ENCODE peak calls at places on chromosomes 4 and X, in nine cellular contexts. V is fibroblast of mammary gland; G is brain microvascular endothelial cell; K is neural progenitor cell; D is Peyer's patch; S is heart left ventricle; W is fibroblast of pulmonary artery; J is Jurkat, Clone E6-1; N is dorsolateral prefrontal cortex. B is an unnamed sample.

GRCh38 chr4:139581096-139581495 is 25.1 kb upstream of the SETD7 start:
- DNase-seq in V (no peak), G (no peak), K (no peak), D (peak), S (no peak), W (no peak), J (no peak), N (no peak), B (no peak)

GRCh38 chr4:140095694-140096482 is 58.1 kb downstream of the MAML3 start:
- DNase-seq in V (peak), G (peak), K (no peak), D (peak), S (no peak), W (peak), J (peak), N (no peak), B (peak)

GRCh38 chr4:23382880-23383279 is 507.0 kb downstream of the PPARGC1A start:
- DNase-seq in V (no peak), G (no peak), K (no peak), D (no peak), S (no peak), W (peak), J (no peak), N (no peak), B (no peak)

GRCh38 chr4:2516635-2517034 is 19.8 kb upstream of the FAM193A start:
- DNase-seq in V (no peak), G (no peak), K (no peak), D (no peak), S (no peak), W (no peak), J (no peak), N (no peak), B (no peak)

GRCh38 chr4:147735413-147736301 is 3.8 kb downstream of the ARHGAP10 start:
- DNase-seq in V (no peak), G (no peak), K (no peak), D (no peak), S (no peak), W (no peak), J (no peak), N (no peak), B (no peak)

GRCh38 chr4:118175506-118175905 is 141.2 kb downstream of the NDST3 start:
- DNase-seq in V (no peak), G (no peak), K (no peak), D (no peak), S (no peak), W (no peak), J (peak), N (no peak), B (no peak)

GRCh38 chr4:70969076-70969475 is 24.4 kb upstream of the DCK start:
- DNase-seq in V (no peak), G (no peak), K (no peak), D (no peak), S (no peak), W (no peak), J (no peak), N (no peak), B (no peak)

GRCh38 chr4:141711211-141711610 is 74.8 kb downstream of the IL15 start:
- DNase-seq in V (peak), G (peak), K (peak), D (no peak), S (no peak), W (peak), J (peak), N (no peak), B (peak)

GRCh38 chr4:155705664-155706063 is 39.0 kb downstream of the GUCY1A1 start:
- DNase-seq in V (peak), G (peak), K (peak), D (no peak), S (no peak), W (peak), J (no peak), N (no peak), B (peak)

GRCh38 chr4:8571702-8572685 is 8.2 kb upstream of the GPR78 start:
- DNase-seq in V (peak), G (no peak), K (no peak), D (no peak), S (peak), W (no peak), J (no peak), N (no peak), B (no peak)

GRCh38 chr4:74228691-74229640 is 71.0 kb downstream of the MTHFD2L start:
- DNase-seq in V (peak), G (peak), K (peak), D (peak), S (peak), W (peak), J (peak), N (peak), B (peak)

GRCh38 chr4:10321931-10322330 is 135.3 kb downstream of the ZNF518B start:
- DNase-seq in V (no peak), G (no peak), K (no peak), D (no peak), S (no peak), W (no peak), J (no peak), N (no peak), B (no peak)

GRCh38 chr4:165537028-165537648 is 158.3 kb downstream of the CPE start:
- DNase-seq in V (peak), G (peak), K (peak), D (no peak), S (no peak), W (peak), J (peak), N (no peak), B (peak)

GRCh38 chrX:122475306-122475705 is 708.8 kb upstream of the GRIA3 start:
- DNase-seq in V (no peak), G (no peak), K (no peak), D (no peak), S (no peak), W (no peak), J (no peak), N (no peak), B (no peak)

GRCh38 chr4:165563851-165564250 is 185.0 kb downstream of the CPE start:
- DNase-seq in V (peak), G (no peak), K (no peak), D (no peak), S (no peak), W (no peak), J (no peak), N (no peak), B (no peak)

GRCh38 chr4:78524009-78524408 is 27.6 kb upstream of the ANXA3 start:
- DNase-seq in V (no peak), G (no peak), K (no peak), D (no peak), S (no peak), W (no peak), J (no peak), N (no peak), B (no peak)

GRCh38 chrX:9494806-9495205 is 29.9 kb downstream of the TBL1X start:
- DNase-seq in V (peak), G (no peak), K (no peak), D (no peak), S (no peak), W (peak), J (no peak), N (no peak), B (no peak)

GRCh38 chrX:137743414-137743813 is 177.5 kb downstream of the ZIC3 start:
- DNase-seq in V (no peak), G (no peak), K (no peak), D (no peak), S (no peak), W (no peak), J (no peak), N (no peak), B (no peak)

GRCh38 chr4:88600129-88600849 is 8.0 kb downstream of the HERC3 start:
- DNase-seq in V (peak), G (peak), K (no peak), D (no peak), S (no peak), W (peak), J (no peak), N (no peak), B (no peak)
- H3K4me3 ChIP-seq in V (no peak), G (no peak), K (no peak), D (no peak), S (no peak), W (no peak), J (no peak), N (peak), B (no peak)

GRCh38 chrX:100643943-100644587 is at the start of gene SRPX2:
- DNase-seq in V (peak), G (peak), K (no peak), D (peak), S (no peak), W (peak), J (no peak), N (no peak), B (no peak)
- H3K4me3 ChIP-seq in V (peak), G (peak), K (no peak), D (peak), S (no peak), W (peak), J (no peak), N (peak), B (no peak)

DNA sequence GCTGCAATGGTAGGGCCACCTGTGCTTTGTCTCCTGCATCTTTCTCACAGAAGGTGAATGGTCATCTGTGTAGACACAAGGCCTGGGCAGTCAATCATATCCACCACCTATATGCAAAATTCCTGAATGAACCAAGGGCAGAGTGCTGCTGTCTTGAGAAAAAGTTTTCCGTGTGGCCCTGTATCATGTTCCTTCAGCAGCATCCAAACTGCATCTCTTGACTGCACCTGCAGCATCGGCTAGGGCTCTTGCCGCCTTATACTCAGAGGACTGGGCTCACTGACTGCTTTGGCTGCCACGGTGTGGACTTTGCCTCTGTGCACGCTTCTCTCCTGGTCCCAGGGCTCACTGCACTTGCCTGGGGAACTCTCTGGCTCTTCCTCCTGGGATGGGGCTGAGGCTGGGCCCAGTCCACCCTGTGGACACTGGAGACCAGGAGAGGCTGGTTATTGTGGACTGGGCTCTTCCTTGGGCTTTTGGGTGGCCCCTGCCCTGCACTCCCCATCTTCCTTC is 39.5 kb upstream of the STS start:
- DNase-seq in V (no peak), G (no peak), K (no peak), D (peak), S (no peak), W (no peak), J (no peak), N (no peak), B (peak)
- H3K4me3 ChIP-seq in V (no peak), G (no peak), K (no peak), D (no peak), S (no peak), W (no peak), J (no peak), N (no peak), B (peak)

GRCh38 chr4:105969575-105969974 is 74.3 kb downstream of the NPNT start:
- DNase-seq in V (no peak), G (no peak), K (no peak), D (no peak), S (no peak), W (no peak), J (no peak), N (no peak), B (no peak)

GRCh38 chr4:105971032-105971431 is 75.8 kb downstream of the NPNT start:
- DNase-seq in V (no peak), G (no peak), K (no peak), D (peak), S (no peak), W (no peak), J (no peak), N (no peak), B (no peak)

GRCh38 chr4:105972946-105973621 is 77.8 kb downstream of the NPNT start:
- DNase-seq in V (no peak), G (no peak), K (no peak), D (no peak), S (no peak), W (no peak), J (no peak), N (no peak), B (no peak)

GRCh38 chr4:105967058-105967658 is 71.9 kb downstream of the NPNT start:
- DNase-seq in V (no peak), G (no peak), K (no peak), D (no peak), S (no peak), W (no peak), J (no peak), N (no peak), B (no peak)

GRCh38 chr4:105970371-105970770 is 75.1 kb downstream of the NPNT start:
- DNase-seq in V (no peak), G (no peak), K (no peak), D (no peak), S (no peak), W (no peak), J (no peak), N (no peak), B (no peak)
- H3K4me3 ChIP-seq in V (no peak), G (no peak), K (no peak), D (no peak), S (no peak), W (no peak), J (no peak), N (no peak), B (no peak)

DNA sequence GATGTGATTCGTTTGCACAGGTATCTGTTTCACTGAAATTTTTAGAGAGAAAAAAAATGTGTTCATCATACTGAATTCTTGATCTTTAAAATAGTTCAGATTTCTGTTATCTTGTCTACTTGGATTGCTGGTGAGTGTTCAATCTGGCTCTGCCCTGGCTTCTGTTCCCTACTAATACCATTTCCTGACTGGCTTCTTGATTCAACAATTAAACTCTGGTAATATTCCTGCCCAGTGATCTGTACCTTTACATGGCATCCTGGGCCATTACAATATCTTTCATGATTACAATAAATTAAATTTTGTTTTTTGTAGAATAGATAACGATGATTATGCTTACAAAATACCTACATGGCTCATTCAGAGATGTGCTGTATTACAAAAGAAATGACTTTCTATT is 1388.0 kb upstream of the TENM3 start:
- DNase-seq in V (no peak), G (no peak), K (no peak), D (no peak), S (no peak), W (no peak), J (no peak), N (no peak), B (no peak)
- H3K4me3 ChIP-seq in V (no peak), G (no peak), K (no peak), D (no peak), S (no peak), W (no peak), J (no peak), N (no peak), B (no peak)